ENCODE peak calls at places on chromosomes 12 and 14, in six cellular contexts. One of them, this sample, is unnamed.

GRCh38 chr12:114913871-114914801 is 230.2 kb upstream of the TBX3 start:
- DNase-seq in EH: peak; percentile 79
- DNase-seq in AG08395: peak; percentile 74
- DNase-seq in stimulated activated CD8-positive, alpha-beta memory T cell treated with anti-CD3 and anti-CD28 coated beads, Interleukin-4, amount 100 ng/mL, for 4 hours: no peak
- DNase-seq in GM23338: no peak
- DNase-seq in stimulated activated CD4-positive, alpha-beta T cell treated with anti-CD3 and anti-CD28 coated beads, Interleukin-1b, Interleukin-23, amount 100 ng/mL, for 1 hour: no peak
- DNase-seq in this sample: peak; percentile 86

GRCh38 chr12:42281281-42281680 is 43.2 kb upstream of the YAF2 start:
- DNase-seq in stimulated activated CD4-positive, alpha-beta T cell treated with anti-CD3 and anti-CD28 coated beads, Interleukin-1b, Interleukin-23, amount 100 ng/mL, for 1 hour: no peak
- DNase-seq in GM23338: no peak
- DNase-seq in AG08395: no peak
- DNase-seq in EH: no peak
- DNase-seq in stimulated activated CD8-positive, alpha-beta memory T cell treated with anti-CD3 and anti-CD28 coated beads, Interleukin-4, amount 100 ng/mL, for 4 hours: no peak
- DNase-seq in this sample: no peak

GRCh38 chr12:123250471-123251383 is 17.5 kb downstream of the MTRFR start:
- DNase-seq in EH: no peak
- DNase-seq in AG08395: no peak
- DNase-seq in stimulated activated CD8-positive, alpha-beta memory T cell treated with anti-CD3 and anti-CD28 coated beads, Interleukin-4, amount 100 ng/mL, for 4 hours: no peak
- DNase-seq in GM23338: peak; percentile 50
- DNase-seq in stimulated activated CD4-positive, alpha-beta T cell treated with anti-CD3 and anti-CD28 coated beads, Interleukin-1b, Interleukin-23, amount 100 ng/mL, for 1 hour: no peak
- DNase-seq in this sample: no peak

GRCh38 chr14:99579077-99579836 is 24.8 kb downstream of the CCDC85C start:
- DNase-seq in stimulated activated CD4-positive, alpha-beta T cell treated with anti-CD3 and anti-CD28 coated beads, Interleukin-1b, Interleukin-23, amount 100 ng/mL, for 1 hour: no peak
- DNase-seq in stimulated activated CD8-positive, alpha-beta memory T cell treated with anti-CD3 and anti-CD28 coated beads, Interleukin-4, amount 100 ng/mL, for 4 hours: no peak
- DNase-seq in EH: no peak
- DNase-seq in AG08395: no peak
- DNase-seq in GM23338: no peak
- DNase-seq in this sample: no peak

GRCh38 chr14:53054457-53054856 is 98.7 kb downstream of the DDHD1 start:
- DNase-seq in stimulated activated CD8-positive, alpha-beta memory T cell treated with anti-CD3 and anti-CD28 coated beads, Interleukin-4, amount 100 ng/mL, for 4 hours: no peak
- DNase-seq in stimulated activated CD4-positive, alpha-beta T cell treated with anti-CD3 and anti-CD28 coated beads, Interleukin-1b, Interleukin-23, amount 100 ng/mL, for 1 hour: no peak
- DNase-seq in AG08395: peak; percentile 66
- DNase-seq in EH: peak; percentile 66
- DNase-seq in GM23338: no peak
- DNase-seq in this sample: no peak

GRCh38 chr14:29773990-29774389 is 153.7 kb downstream of the PRKD1 start:
- DNase-seq in stimulated activated CD8-positive, alpha-beta memory T cell treated with anti-CD3 and anti-CD28 coated beads, Interleukin-4, amount 100 ng/mL, for 4 hours: no peak
- DNase-seq in stimulated activated CD4-positive, alpha-beta T cell treated with anti-CD3 and anti-CD28 coated beads, Interleukin-1b, Interleukin-23, amount 100 ng/mL, for 1 hour: no peak
- DNase-seq in GM23338: no peak
- DNase-seq in AG08395: no peak
- DNase-seq in EH: no peak
- DNase-seq in this sample: no peak

GRCh38 chr12:21296751-21297406 is 37.8 kb downstream of the SLCO1A2 start:
- DNase-seq in stimulated activated CD8-positive, alpha-beta memory T cell treated with anti-CD3 and anti-CD28 coated beads, Interleukin-4, amount 100 ng/mL, for 4 hours: no peak
- DNase-seq in AG08395: peak; percentile 35
- DNase-seq in stimulated activated CD4-positive, alpha-beta T cell treated with anti-CD3 and anti-CD28 coated beads, Interleukin-1b, Interleukin-23, amount 100 ng/mL, for 1 hour: no peak
- DNase-seq in EH: peak; percentile 40
- DNase-seq in GM23338: peak; percentile 43
- DNase-seq in this sample: peak; percentile 3

GRCh38 chr14:95200404-95200803 is 43.1 kb upstream of the DICER1 start:
- DNase-seq in stimulated activated CD4-positive, alpha-beta T cell treated with anti-CD3 and anti-CD28 coated beads, Interleukin-1b, Interleukin-23, amount 100 ng/mL, for 1 hour: no peak
- DNase-seq in GM23338: no peak
- DNase-seq in stimulated activated CD8-positive, alpha-beta memory T cell treated with anti-CD3 and anti-CD28 coated beads, Interleukin-4, amount 100 ng/mL, for 4 hours: no peak
- DNase-seq in EH: no peak
- DNase-seq in AG08395: no peak
- DNase-seq in this sample: no peak

GRCh38 chr12:49507139-49507538 is 31.7 kb upstream of the KCNH3 start:
- DNase-seq in stimulated activated CD4-positive, alpha-beta T cell treated with anti-CD3 and anti-CD28 coated beads, Interleukin-1b, Interleukin-23, amount 100 ng/mL, for 1 hour: no peak
- DNase-seq in EH: peak; percentile 95
- DNase-seq in GM23338: no peak
- DNase-seq in AG08395: peak; percentile 7
- DNase-seq in stimulated activated CD8-positive, alpha-beta memory T cell treated with anti-CD3 and anti-CD28 coated beads, Interleukin-4, amount 100 ng/mL, for 4 hours: no peak
- DNase-seq in this sample: peak; percentile 89

GRCh38 chr12:49342914-49343731 is 3.6 kb upstream of the DNAJC22 start:
- DNase-seq in stimulated activated CD8-positive, alpha-beta memory T cell treated with anti-CD3 and anti-CD28 coated beads, Interleukin-4, amount 100 ng/mL, for 4 hours: no peak
- DNase-seq in AG08395: no peak
- DNase-seq in stimulated activated CD4-positive, alpha-beta T cell treated with anti-CD3 and anti-CD28 coated beads, Interleukin-1b, Interleukin-23, amount 100 ng/mL, for 1 hour: no peak
- DNase-seq in GM23338: peak; percentile 46
- DNase-seq in EH: no peak
- DNase-seq in this sample: no peak

GRCh38 chr14:70663707-70664179 is 22.0 kb downstream of the TTC9 start:
- DNase-seq in AG08395: no peak
- DNase-seq in EH: peak; percentile 84
- DNase-seq in GM23338: no peak
- DNase-seq in stimulated activated CD8-positive, alpha-beta memory T cell treated with anti-CD3 and anti-CD28 coated beads, Interleukin-4, amount 100 ng/mL, for 4 hours: no peak
- DNase-seq in stimulated activated CD4-positive, alpha-beta T cell treated with anti-CD3 and anti-CD28 coated beads, Interleukin-1b, Interleukin-23, amount 100 ng/mL, for 1 hour: no peak
- DNase-seq in this sample: no peak

GRCh38 chr14:99961826-99962518 is 103.2 kb upstream of the EVL start:
- DNase-seq in stimulated activated CD4-positive, alpha-beta T cell treated with anti-CD3 and anti-CD28 coated beads, Interleukin-1b, Interleukin-23, amount 100 ng/mL, for 1 hour: no peak
- DNase-seq in stimulated activated CD8-positive, alpha-beta memory T cell treated with anti-CD3 and anti-CD28 coated beads, Interleukin-4, amount 100 ng/mL, for 4 hours: no peak
- DNase-seq in AG08395: no peak
- DNase-seq in EH: no peak
- DNase-seq in GM23338: peak; percentile 91
- DNase-seq in this sample: no peak

GRCh38 chr12:39643052-39643451 is 23.4 kb upstream of the ABCD2 start:
- DNase-seq in GM23338: no peak
- DNase-seq in stimulated activated CD4-positive, alpha-beta T cell treated with anti-CD3 and anti-CD28 coated beads, Interleukin-1b, Interleukin-23, amount 100 ng/mL, for 1 hour: no peak
- DNase-seq in AG08395: no peak
- DNase-seq in EH: no peak
- DNase-seq in stimulated activated CD8-positive, alpha-beta memory T cell treated with anti-CD3 and anti-CD28 coated beads, Interleukin-4, amount 100 ng/mL, for 4 hours: no peak
- DNase-seq in this sample: no peak

GRCh38 chr12:10718279-10718821 is 4.8 kb downstream of the YBX3 start:
- DNase-seq in EH: peak; percentile 76
- DNase-seq in GM23338: peak; percentile 32
- DNase-seq in stimulated activated CD4-positive, alpha-beta T cell treated with anti-CD3 and anti-CD28 coated beads, Interleukin-1b, Interleukin-23, amount 100 ng/mL, for 1 hour: no peak
- DNase-seq in AG08395: peak; percentile 39
- DNase-seq in stimulated activated CD8-positive, alpha-beta memory T cell treated with anti-CD3 and anti-CD28 coated beads, Interleukin-4, amount 100 ng/mL, for 4 hours: no peak
- DNase-seq in this sample: peak; percentile 94

GRCh38 chr12:102169922-102170698 is 27.5 kb downstream of the PMCH start:
- DNase-seq in EH: peak; percentile 49
- DNase-seq in stimulated activated CD8-positive, alpha-beta memory T cell treated with anti-CD3 and anti-CD28 coated beads, Interleukin-4, amount 100 ng/mL, for 4 hours: no peak
- DNase-seq in GM23338: peak; percentile 59
- DNase-seq in stimulated activated CD4-positive, alpha-beta T cell treated with anti-CD3 and anti-CD28 coated beads, Interleukin-1b, Interleukin-23, amount 100 ng/mL, for 1 hour: no peak
- DNase-seq in AG08395: no peak
- DNase-seq in this sample: peak; percentile 45

GRCh38 chr14:104665663-104666522 is 23.5 kb upstream of the INF2 start:
- DNase-seq in GM23338: peak; percentile 54
- DNase-seq in stimulated activated CD4-positive, alpha-beta T cell treated with anti-CD3 and anti-CD28 coated beads, Interleukin-1b, Interleukin-23, amount 100 ng/mL, for 1 hour: no peak
- DNase-seq in AG08395: no peak
- DNase-seq in EH: peak; percentile 22
- DNase-seq in stimulated activated CD8-positive, alpha-beta memory T cell treated with anti-CD3 and anti-CD28 coated beads, Interleukin-4, amount 100 ng/mL, for 4 hours: no peak
- DNase-seq in this sample: no peak

GRCh38 chr14:103501041-103501870 is 21.4 kb downstream of the CKB start:
- DNase-seq in EH: no peak
- DNase-seq in GM23338: no peak
- DNase-seq in stimulated activated CD8-positive, alpha-beta memory T cell treated with anti-CD3 and anti-CD28 coated beads, Interleukin-4, amount 100 ng/mL, for 4 hours: no peak
- DNase-seq in stimulated activated CD4-positive, alpha-beta T cell treated with anti-CD3 and anti-CD28 coated beads, Interleukin-1b, Interleukin-23, amount 100 ng/mL, for 1 hour: no peak
- DNase-seq in AG08395: no peak
- DNase-seq in this sample: no peak

GRCh38 chr12:117101953-117102833 is 3.0 kb upstream of the TESC start:
- DNase-seq in GM23338: no peak
- DNase-seq in EH: no peak
- DNase-seq in AG08395: no peak
- DNase-seq in stimulated activated CD4-positive, alpha-beta T cell treated with anti-CD3 and anti-CD28 coated beads, Interleukin-1b, Interleukin-23, amount 100 ng/mL, for 1 hour: no peak
- DNase-seq in stimulated activated CD8-positive, alpha-beta memory T cell treated with anti-CD3 and anti-CD28 coated beads, Interleukin-4, amount 100 ng/mL, for 4 hours: no peak
- DNase-seq in this sample: no peak

GRCh38 chr12:43407816-43408645 is 144.0 kb downstream of the ADAMTS20 start:
- DNase-seq in EH: peak; percentile 50
- DNase-seq in stimulated activated CD8-positive, alpha-beta memory T cell treated with anti-CD3 and anti-CD28 coated beads, Interleukin-4, amount 100 ng/mL, for 4 hours: no peak
- DNase-seq in AG08395: no peak
- DNase-seq in GM23338: no peak
- DNase-seq in stimulated activated CD4-positive, alpha-beta T cell treated with anti-CD3 and anti-CD28 coated beads, Interleukin-1b, Interleukin-23, amount 100 ng/mL, for 1 hour: no peak
- DNase-seq in this sample: peak; percentile 22

GRCh38 chr12:12449533-12450025 is 92.7 kb downstream of the BORCS5 start:
- DNase-seq in stimulated activated CD4-positive, alpha-beta T cell treated with anti-CD3 and anti-CD28 coated beads, Interleukin-1b, Interleukin-23, amount 100 ng/mL, for 1 hour: no peak
- DNase-seq in stimulated activated CD8-positive, alpha-beta memory T cell treated with anti-CD3 and anti-CD28 coated beads, Interleukin-4, amount 100 ng/mL, for 4 hours: no peak
- DNase-seq in EH: no peak
- DNase-seq in GM23338: no peak
- DNase-seq in AG08395: no peak
- DNase-seq in this sample: peak; percentile 32

GRCh38 chr14:103541944-103542544 is 13.0 kb downstream of the TRMT61A start:
- DNase-seq in GM23338: no peak
- DNase-seq in stimulated activated CD8-positive, alpha-beta memory T cell treated with anti-CD3 and anti-CD28 coated beads, Interleukin-4, amount 100 ng/mL, for 4 hours: no peak
- DNase-seq in AG08395: no peak
- DNase-seq in EH: no peak
- DNase-seq in stimulated activated CD4-positive, alpha-beta T cell treated with anti-CD3 and anti-CD28 coated beads, Interleukin-1b, Interleukin-23, amount 100 ng/mL, for 1 hour: no peak
- DNase-seq in this sample: no peak

GRCh38 chr12:30754383-30754749 is 385 bp downstream of the CAPRIN2 start:
- DNase-seq in stimulated activated CD8-positive, alpha-beta memory T cell treated with anti-CD3 and anti-CD28 coated beads, Interleukin-4, amount 100 ng/mL, for 4 hours: peak; percentile 21
- DNase-seq in GM23338: no peak
- DNase-seq in stimulated activated CD4-positive, alpha-beta T cell treated with anti-CD3 and anti-CD28 coated beads, Interleukin-1b, Interleukin-23, amount 100 ng/mL, for 1 hour: no peak
- DNase-seq in AG08395: no peak
- DNase-seq in EH: no peak
- DNase-seq in this sample: no peak

GRCh38 chr14:75991753-75992152 is 6.2 kb downstream of the IFT43 start:
- DNase-seq in AG08395: peak; percentile 35
- DNase-seq in stimulated activated CD4-positive, alpha-beta T cell treated with anti-CD3 and anti-CD28 coated beads, Interleukin-1b, Interleukin-23, amount 100 ng/mL, for 1 hour: no peak
- DNase-seq in EH: peak; percentile 79
- DNase-seq in stimulated activated CD8-positive, alpha-beta memory T cell treated with anti-CD3 and anti-CD28 coated beads, Interleukin-4, amount 100 ng/mL, for 4 hours: no peak
- DNase-seq in GM23338: no peak
- DNase-seq in this sample: peak; percentile 25

GRCh38 chr14:94748667-94749347 is 21.1 kb downstream of the GSC start:
- DNase-seq in stimulated activated CD8-positive, alpha-beta memory T cell treated with anti-CD3 and anti-CD28 coated beads, Interleukin-4, amount 100 ng/mL, for 4 hours: no peak
- DNase-seq in EH: peak; percentile 3
- DNase-seq in stimulated activated CD4-positive, alpha-beta T cell treated with anti-CD3 and anti-CD28 coated beads, Interleukin-1b, Interleukin-23, amount 100 ng/mL, for 1 hour: no peak
- DNase-seq in AG08395: no peak
- DNase-seq in GM23338: peak; percentile 80
- DNase-seq in this sample: no peak

GRCh38 chr12:45354399-45354798 is 138.5 kb downstream of the ANO6 start:
- DNase-seq in stimulated activated CD4-positive, alpha-beta T cell treated with anti-CD3 and anti-CD28 coated beads, Interleukin-1b, Interleukin-23, amount 100 ng/mL, for 1 hour: no peak
- DNase-seq in EH: no peak
- DNase-seq in AG08395: no peak
- DNase-seq in GM23338: peak; percentile 23
- DNase-seq in stimulated activated CD8-positive, alpha-beta memory T cell treated with anti-CD3 and anti-CD28 coated beads, Interleukin-4, amount 100 ng/mL, for 4 hours: no peak
- DNase-seq in this sample: no peak

GRCh38 chr12:94258593-94258992 is 110.2 kb downstream of the PLXNC1 start:
- DNase-seq in stimulated activated CD4-positive, alpha-beta T cell treated with anti-CD3 and anti-CD28 coated beads, Interleukin-1b, Interleukin-23, amount 100 ng/mL, for 1 hour: no peak
- DNase-seq in stimulated activated CD8-positive, alpha-beta memory T cell treated with anti-CD3 and anti-CD28 coated beads, Interleukin-4, amount 100 ng/mL, for 4 hours: no peak
- DNase-seq in EH: no peak
- DNase-seq in GM23338: no peak
- DNase-seq in AG08395: no peak
- DNase-seq in this sample: no peak

This sample was measured in fibroblast of villous mesenchyme.